ENCODE peak calls at places on chromosomes 3 and 15, in seven cellular contexts. One of them, this sample, is unnamed.

GRCh38 chr3:83513677-83514076 is 1445.1 kb upstream of the CADM2 start:
- DNase-seq in stimulated activated naive CD8-positive, alpha-beta T cell treated with anti-CD3 and anti-CD28 coated beads, Interleukin-15, amount 100 ng/mL, for 72 hours: no peak
- DNase-seq in stimulated activated CD4-positive, alpha-beta T cell treated with anti-CD3 and anti-CD28 coated beads, TNF-alpha, amount 100 ng/mL, for 4 hours: no peak
- DNase-seq in PC-9: no peak
- DNase-seq in NCI-H1092: no peak
- DNase-seq in cardiac fibroblast: no peak
- DNase-seq in dorsolateral prefrontal cortex: no peak
- DNase-seq in this sample: no peak

GRCh38 chr3:186258968-186259367 is 103.1 kb downstream of the DGKG start:
- DNase-seq in stimulated activated naive CD8-positive, alpha-beta T cell treated with anti-CD3 and anti-CD28 coated beads, Interleukin-15, amount 100 ng/mL, for 72 hours: no peak
- DNase-seq in stimulated activated CD4-positive, alpha-beta T cell treated with anti-CD3 and anti-CD28 coated beads, TNF-alpha, amount 100 ng/mL, for 4 hours: no peak
- DNase-seq in PC-9: no peak
- DNase-seq in NCI-H1092: no peak
- DNase-seq in cardiac fibroblast: no peak
- DNase-seq in dorsolateral prefrontal cortex: no peak
- DNase-seq in this sample: no peak

GRCh38 chr3:153572165-153572564 is 410.1 kb downstream of the RAP2B start:
- DNase-seq in stimulated activated naive CD8-positive, alpha-beta T cell treated with anti-CD3 and anti-CD28 coated beads, Interleukin-15, amount 100 ng/mL, for 72 hours: no peak
- DNase-seq in stimulated activated CD4-positive, alpha-beta T cell treated with anti-CD3 and anti-CD28 coated beads, TNF-alpha, amount 100 ng/mL, for 4 hours: no peak
- DNase-seq in PC-9: no peak
- DNase-seq in NCI-H1092: no peak
- DNase-seq in cardiac fibroblast: no peak
- DNase-seq in dorsolateral prefrontal cortex: no peak
- DNase-seq in this sample: no peak

GRCh38 chr15:38750816-38751215 is 186.2 kb upstream of the RASGRP1 start:
- DNase-seq in stimulated activated naive CD8-positive, alpha-beta T cell treated with anti-CD3 and anti-CD28 coated beads, Interleukin-15, amount 100 ng/mL, for 72 hours: no peak
- DNase-seq in stimulated activated CD4-positive, alpha-beta T cell treated with anti-CD3 and anti-CD28 coated beads, TNF-alpha, amount 100 ng/mL, for 4 hours: no peak
- DNase-seq in PC-9: no peak
- DNase-seq in NCI-H1092: no peak
- DNase-seq in cardiac fibroblast: no peak
- DNase-seq in dorsolateral prefrontal cortex: no peak
- DNase-seq in this sample: no peak

GRCh38 chr3:10936686-10937085 is 55.9 kb upstream of the SLC6A1 start:
- DNase-seq in stimulated activated naive CD8-positive, alpha-beta T cell treated with anti-CD3 and anti-CD28 coated beads, Interleukin-15, amount 100 ng/mL, for 72 hours: no peak
- DNase-seq in stimulated activated CD4-positive, alpha-beta T cell treated with anti-CD3 and anti-CD28 coated beads, TNF-alpha, amount 100 ng/mL, for 4 hours: no peak
- DNase-seq in PC-9: no peak
- DNase-seq in NCI-H1092: no peak
- DNase-seq in cardiac fibroblast: no peak
- DNase-seq in dorsolateral prefrontal cortex: no peak
- DNase-seq in this sample: no peak

GRCh38 chr3:46990573-46991374 is 11.3 kb downstream of the NBEAL2 start:
- DNase-seq in stimulated activated naive CD8-positive, alpha-beta T cell treated with anti-CD3 and anti-CD28 coated beads, Interleukin-15, amount 100 ng/mL, for 72 hours: no peak
- DNase-seq in stimulated activated CD4-positive, alpha-beta T cell treated with anti-CD3 and anti-CD28 coated beads, TNF-alpha, amount 100 ng/mL, for 4 hours: no peak
- DNase-seq in PC-9: no peak
- DNase-seq in NCI-H1092: no peak
- DNase-seq in cardiac fibroblast: no peak
- DNase-seq in dorsolateral prefrontal cortex: no peak
- DNase-seq in this sample: no peak

GRCh38 chr3:178343433-178344038 is 192.7 kb upstream of the KCNMB2 start:
- DNase-seq in stimulated activated naive CD8-positive, alpha-beta T cell treated with anti-CD3 and anti-CD28 coated beads, Interleukin-15, amount 100 ng/mL, for 72 hours: no peak
- DNase-seq in stimulated activated CD4-positive, alpha-beta T cell treated with anti-CD3 and anti-CD28 coated beads, TNF-alpha, amount 100 ng/mL, for 4 hours: no peak
- DNase-seq in PC-9: no peak
- DNase-seq in NCI-H1092: no peak
- DNase-seq in cardiac fibroblast: no peak
- DNase-seq in dorsolateral prefrontal cortex: no peak
- DNase-seq in this sample: no peak

GRCh38 chr15:74580538-74581350 is 34.9 kb upstream of the CLK3 start:
- DNase-seq in stimulated activated naive CD8-positive, alpha-beta T cell treated with anti-CD3 and anti-CD28 coated beads, Interleukin-15, amount 100 ng/mL, for 72 hours: no peak
- DNase-seq in stimulated activated CD4-positive, alpha-beta T cell treated with anti-CD3 and anti-CD28 coated beads, TNF-alpha, amount 100 ng/mL, for 4 hours: no peak
- DNase-seq in PC-9: no peak
- DNase-seq in NCI-H1092: no peak
- DNase-seq in cardiac fibroblast: no peak
- DNase-seq in dorsolateral prefrontal cortex: no peak
- DNase-seq in this sample: no peak

GRCh38 chr15:89728254-89728653 is 22.8 kb downstream of the MESP1 start:
- DNase-seq in stimulated activated naive CD8-positive, alpha-beta T cell treated with anti-CD3 and anti-CD28 coated beads, Interleukin-15, amount 100 ng/mL, for 72 hours: no peak
- DNase-seq in stimulated activated CD4-positive, alpha-beta T cell treated with anti-CD3 and anti-CD28 coated beads, TNF-alpha, amount 100 ng/mL, for 4 hours: no peak
- DNase-seq in PC-9: no peak
- DNase-seq in NCI-H1092: no peak
- DNase-seq in cardiac fibroblast: peak
- DNase-seq in dorsolateral prefrontal cortex: no peak
- DNase-seq in this sample: no peak

This sample was measured in RCC 7860.